ENCODE peak calls at places on chromosomes 16 and 17, in ten cellular contexts. R is cardiac muscle cell; O is PC-9; A is mesenchymal stem cell; I is body of pancreas; C is GM23338; D is left lung; E is right lobe of liver; Y is naive thymus-derived CD4-positive, alpha-beta T cell; Z is Panc1. J is an unnamed sample.

GRCh38 chr17:8925808-8926207 is 39.7 kb downstream of the PIK3R5 start:
- DNase-seq in R (no peak), O (no peak), A (no peak), I (no peak), C (no peak), D (no peak), E (no peak), Y (no peak), Z (no peak), J (no peak)

GRCh38 chr17:56595831-56596740 is 2.6 kb downstream of the NOG start:
- DNase-seq in R (peak; percentile 91), O (peak; percentile 79), A (peak; percentile 34), I (no peak), C (peak; percentile 74), D (no peak), E (no peak), Y (no peak), Z (no peak), J (no peak)

GRCh38 chr17:43661699-43662431 is at the start of gene MEOX1:
- DNase-seq in R (peak; percentile 60), O (peak; percentile 63), A (no peak), I (no peak), C (no peak), D (no peak), E (no peak), Y (no peak), Z (no peak), J (no peak)

GRCh38 chr17:58231644-58232043 is 6.7 kb upstream of the LPO start:
- DNase-seq in R (no peak), O (no peak), A (no peak), I (no peak), C (no peak), D (no peak), E (no peak), Y (no peak), Z (no peak), J (no peak)

GRCh38 chr17:42387663-42388380 is 420 bp downstream of the STAT3 start:
- DNase-seq in R (peak; percentile 61), O (peak; percentile 79), A (peak; percentile 41), I (peak; percentile 64), C (peak; percentile 78), D (peak; percentile 89), E (peak; percentile 67), Y (peak; percentile 28), Z (no peak), J (no peak)

GRCh38 chr16:88535181-88535856 is 34.9 kb upstream of the ZC3H18 start:
- DNase-seq in R (no peak), O (no peak), A (no peak), I (no peak), C (no peak), D (peak; percentile 77), E (peak; percentile 43), Y (no peak), Z (no peak), J (no peak)

GRCh38 chr17:40782450-40782849 is at the start of gene KRT27:
- DNase-seq in R (no peak), O (no peak), A (no peak), I (no peak), C (no peak), D (no peak), E (no peak), Y (no peak), Z (no peak), J (no peak)

GRCh38 chr17:72539981-72540897 is 419.4 kb downstream of the SOX9 start:
- DNase-seq in R (peak; percentile 84), O (peak; percentile 45), A (peak; percentile 67), I (peak; percentile 81), C (peak; percentile 71), D (peak; percentile 92), E (peak; percentile 65), Y (peak; percentile 16), Z (no peak), J (no peak)

DNA sequence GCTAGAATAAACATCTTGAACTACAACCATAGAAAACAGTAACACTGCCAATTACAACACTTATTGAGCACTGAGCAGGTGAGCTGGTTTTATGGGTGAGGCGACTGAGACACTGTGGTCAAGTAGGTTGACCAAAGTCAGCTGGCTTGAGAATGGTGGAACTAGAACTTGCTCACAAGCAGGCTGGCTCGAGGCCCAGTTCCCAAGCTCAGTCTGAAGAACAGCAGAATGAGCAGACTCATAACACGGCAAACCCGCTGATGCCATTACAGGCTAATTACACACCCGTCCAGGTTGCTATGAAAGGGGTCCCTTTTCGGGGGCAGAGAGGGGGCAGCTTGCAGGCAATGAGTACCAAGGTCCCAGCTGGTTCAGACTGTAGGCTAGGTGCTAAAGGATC is 6.5 kb downstream of the ZZEF1 start:
- DNase-seq in R (no peak), O (no peak), A (no peak), I (no peak), C (no peak), D (peak; percentile 83), E (no peak), Y (no peak), Z (no peak), J (no peak)
- H3K4me1 ChIP-seq in R (peaks cover 3% of the 10 kb centered on the region), O (peaks cover 5% of the 10 kb centered on the region), A (peaks cover 6% of the 10 kb centered on the region), I (peaks cover 79% of the 10 kb centered on the region), C (no peaks in the 10 kb centered on the region), D (peaks cover 9% of the 10 kb centered on the region), E (peaks cover 30% of the 10 kb centered on the region), Y (peaks cover 27% of the 10 kb centered on the region), Z (peaks cover 14% of the 10 kb centered on the region), J (peaks cover 2% of the 10 kb centered on the region)

GRCh38 chr16:79299154-79299799 is 301.3 kb downstream of the MAF start:
- DNase-seq in R (no peak), O (no peak), A (no peak), I (no peak), C (peak; percentile 75), D (no peak), E (no peak), Y (no peak), Z (no peak), J (no peak)
- H3K27ac ChIP-seq in R (no peak overlapping the region), O (no peak overlapping the region), A (no peak overlapping the region), I (no peak overlapping the region), C (peak overlapping the region; percentile 88), D (no peak overlapping the region), E (no peak overlapping the region), Y (no peak overlapping the region), Z (no peak overlapping the region), J (no peak overlapping the region)

GRCh38 chr17:63918305-63918704 is 334 bp downstream of the GH1 start:
- DNase-seq in R (no peak), O (no peak), A (no peak), I (no peak), C (peak; percentile 77), D (peak; percentile 36), E (no peak), Y (no peak), Z (no peak), J (no peak)
- H3K4me1 ChIP-seq in R (no peaks in the 10 kb centered on the region), O (no peaks in the 10 kb centered on the region), A (no peaks in the 10 kb centered on the region), I (no peaks in the 10 kb centered on the region), C (peaks cover 4% of the 10 kb centered on the region), D (no peaks in the 10 kb centered on the region), E (no peaks in the 10 kb centered on the region), Y (peaks cover 4% of the 10 kb centered on the region), Z (no peaks in the 10 kb centered on the region), J (no peaks in the 10 kb centered on the region)

GRCh38 chr16:83992624-83993023 is 24.6 kb downstream of the NECAB2 start:
- DNase-seq in R (no peak), O (no peak), A (peak; percentile 16), I (peak; percentile 71), C (no peak), D (no peak), E (no peak), Y (no peak), Z (no peak), J (no peak)
- H3K27ac ChIP-seq in R (no peak overlapping the region), O (no peak overlapping the region), A (no peak overlapping the region), I (no peak overlapping the region), C (no peak overlapping the region), D (no peak overlapping the region), E (no peak overlapping the region), Y (no peak overlapping the region), Z (no peak overlapping the region), J (no peak overlapping the region)

GRCh38 chr16:48024042-48024441 is 131.8 kb downstream of the ABCC12 start:
- DNase-seq in R (no peak), O (peak; percentile 27), A (no peak), I (no peak), C (no peak), D (no peak), E (no peak), Y (no peak), Z (no peak), J (no peak)
- H3K4me1 ChIP-seq in R (no peaks in the 10 kb centered on the region), O (peaks cover 7% of the 10 kb centered on the region), A (no peaks in the 10 kb centered on the region), I (no peaks in the 10 kb centered on the region), C (peaks cover 4% of the 10 kb centered on the region), D (no peaks in the 10 kb centered on the region), E (no peaks in the 10 kb centered on the region), Y (no peaks in the 10 kb centered on the region), Z (no peaks in the 10 kb centered on the region), J (peaks cover 2% of the 10 kb centered on the region)

DNA sequence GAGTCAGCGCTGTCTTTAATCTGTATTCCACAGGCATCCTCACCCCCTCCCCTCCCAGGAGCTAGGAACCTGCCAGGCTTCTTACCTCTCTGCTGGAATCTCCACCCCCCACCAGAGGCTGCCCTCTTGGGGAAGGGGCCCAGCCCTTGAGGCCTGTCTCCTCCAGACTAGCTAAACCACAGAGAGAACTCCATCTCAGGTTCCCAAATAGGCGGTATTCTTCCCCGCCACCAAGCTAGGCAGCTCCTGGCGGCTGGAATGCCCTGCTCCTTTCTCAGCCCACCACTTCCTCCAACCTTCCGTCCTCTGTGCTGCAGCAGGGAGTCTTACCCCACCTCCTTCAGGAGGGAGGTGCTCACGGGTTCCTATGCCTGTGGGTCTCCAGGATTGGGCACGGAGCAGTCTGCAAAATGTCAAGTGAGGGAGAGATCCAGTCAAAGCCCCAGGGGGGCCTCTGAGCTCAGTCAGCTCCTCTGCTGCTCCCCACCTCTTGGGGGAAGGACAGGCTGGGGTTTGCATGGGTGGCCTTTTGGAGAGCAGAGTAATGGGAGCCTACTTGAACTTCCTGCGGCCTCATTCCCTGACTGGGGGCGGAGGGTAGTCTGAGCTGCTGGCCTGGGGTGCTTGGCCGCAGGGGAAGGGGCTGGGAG is 55.7 kb downstream of the SREBF1 start:
- DNase-seq in R (peak; percentile 82), O (peak; percentile 54), A (peak; percentile 84), I (no peak), C (peak; percentile 90), D (no peak), E (no peak), Y (no peak), Z (no peak), J (no peak)
- H3K27ac ChIP-seq in R (peak overlapping the region; percentile 96), O (no peak overlapping the region), A (no peak overlapping the region), I (peak overlapping the region; percentile 22), C (no peak overlapping the region), D (peak overlapping the region; percentile 13), E (no peak overlapping the region), Y (no peak overlapping the region), Z (peak overlapping the region; percentile 84), J (peak overlapping the region; percentile 75)

DNA sequence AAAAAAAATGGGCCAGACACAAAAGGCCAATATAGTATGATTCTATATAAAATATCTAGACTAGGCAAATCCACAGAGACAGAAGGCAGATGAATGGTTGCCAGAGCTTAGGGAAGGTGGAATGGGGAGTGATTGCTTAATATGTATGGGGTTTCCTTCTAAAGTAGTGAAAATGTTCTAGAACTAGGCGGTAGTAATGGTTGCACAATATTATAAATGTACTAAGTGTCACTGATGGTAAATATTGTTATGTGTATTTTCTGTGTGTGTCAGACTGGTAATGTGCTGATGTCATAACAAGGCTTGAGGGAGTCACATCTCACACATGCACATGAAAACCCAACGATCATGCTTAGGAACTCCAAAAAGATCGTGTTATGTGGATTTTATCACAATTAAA is 106.9 kb upstream of the SIAH1 start:
- DNase-seq in R (no peak), O (no peak), A (peak; percentile 34), I (no peak), C (no peak), D (no peak), E (no peak), Y (no peak), Z (no peak), J (no peak)
- H3K4me1 ChIP-seq in R (no peaks in the 10 kb centered on the region), O (no peaks in the 10 kb centered on the region), A (no peaks in the 10 kb centered on the region), I (peaks cover 8% of the 10 kb centered on the region), C (no peaks in the 10 kb centered on the region), D (peaks cover 4% of the 10 kb centered on the region), E (peaks cover 11% of the 10 kb centered on the region), Y (no peaks in the 10 kb centered on the region), Z (no peaks in the 10 kb centered on the region), J (peaks cover 5% of the 10 kb centered on the region)